ENCODE peak calls at places on chromosomes 5 and 9, in four cellular contexts. R is caudate nucleus, Z is glomerular endothelial cell, N is OCI-LY7. G is an unnamed sample.

GRCh38 chr5:3027185-3027865 is 275.8 kb upstream of the IRX2 start:
- DNase-seq in Z (no peak), N (no peak), R (no peak), G (no peak)

GRCh38 chr5:143318833-143319232 is 84.7 kb downstream of the NR3C1 start:
- DNase-seq in N (no peak), Z (no peak), R (no peak), G (no peak)

GRCh38 chr5:44365351-44365750 is 23.9 kb downstream of the FGF10 start:
- DNase-seq in N (no peak), Z (no peak), R (no peak), G (no peak)

GRCh38 chr5:54702470-54702869 is 184.9 kb downstream of the SNX18 start:
- DNase-seq in N (no peak), Z (peak), R (no peak), G (no peak)

GRCh38 chr5:100903036-100903887 is at the start of gene ST8SIA4:
- DNase-seq in Z (no peak), R (peak), N (peak), G (peak)

GRCh38 chr9:126146254-126147145 is 180.1 kb upstream of the MVB12B start:
- DNase-seq in R (no peak), Z (peak), N (peak), G (no peak)

GRCh38 chr9:126439402-126439765 is 112.8 kb downstream of the MVB12B start:
- DNase-seq in Z (no peak), R (no peak), N (no peak), G (no peak)

GRCh38 chr5:180105827-180106312 is 34.3 kb upstream of the RNF130 start:
- DNase-seq in N (no peak), Z (no peak), R (no peak), G (no peak)

GRCh38 chr9:115018547-115019435 is 88.4 kb upstream of the TNFSF8 start:
- DNase-seq in R (no peak), Z (no peak), N (no peak), G (no peak)

GRCh38 chr5:127060470-127060985 is 12.8 kb downstream of the C5orf63 start:
- DNase-seq in Z (no peak), R (no peak), N (no peak), G (no peak)

GRCh38 chr9:91298304-91298703 is 63.4 kb downstream of the AUH start:
- DNase-seq in N (no peak), R (no peak), Z (no peak), G (no peak)

GRCh38 chr5:37816883-37817282 is 23.0 kb downstream of the GDNF start:
- DNase-seq in Z (no peak), N (no peak), R (peak), G (peak)

GRCh38 chr9:115653231-115653630 is 500.4 kb upstream of the PAPPA start:
- DNase-seq in R (no peak), Z (no peak), N (no peak), G (no peak)

GRCh38 chr5:109876030-109876726 is 186.5 kb downstream of the MAN2A1 start:
- DNase-seq in N (no peak), R (no peak), Z (no peak), G (no peak)

GRCh38 chr5:150213530-150213929 is 23.7 kb downstream of the SLC6A7 start:
- DNase-seq in N (no peak), R (no peak), Z (no peak), G (no peak)

GRCh38 chr5:149408252-149409099 is 29.4 kb upstream of the IL17B start:
- DNase-seq in Z (no peak), N (no peak), R (no peak), G (no peak)